ENCODE peak calls at places on chromosomes 12 and 14, in four cellular contexts. H is EL; I is iPS-NIHi11; K is stimulated activated CD4-positive, alpha-beta T cell treated with anti-CD3 and anti-CD28 coated beads, Interleukin-15, amount 100 ng/mL, for 1 hour. V is an unnamed sample.

GRCh38 chr12:4355843-4356327 is 23.6 kb downstream of the FGF23 start:
- DNase-seq in H (peak; percentile 26), K (no peak), I (peak; percentile 70), V (peak; percentile 83)

GRCh38 chr14:103288076-103288766 is 45.8 kb upstream of the EIF5 start:
- DNase-seq in H (no peak), I (no peak), K (no peak), V (no peak)

GRCh38 chr14:99274346-99275221 is 2.6 kb upstream of the BCL11B start:
- DNase-seq in I (peak; percentile 87), K (no peak), H (peak; percentile 76), V (peak; percentile 95)

GRCh38 chr14:80202888-80203562 is 8.3 kb downstream of the DIO2 start:
- DNase-seq in H (no peak), K (no peak), I (peak; percentile 60), V (peak; percentile 52)

GRCh38 chr12:49503674-49504180 is 35.1 kb upstream of the KCNH3 start:
- DNase-seq in K (no peak), H (peak; percentile 81), I (no peak), V (no peak)

GRCh38 chr12:100229036-100229635 is 28.5 kb downstream of the ACTR6 start:
- DNase-seq in K (no peak), H (peak; percentile 14), I (peak; percentile 17), V (no peak)

GRCh38 chr14:33777651-33778050 is 173.2 kb downstream of the EGLN3 start:
- DNase-seq in H (peak; percentile 83), K (no peak), I (no peak), V (no peak)

GRCh38 chr14:25090716-25091454 is 40.9 kb upstream of the STXBP6 start:
- DNase-seq in H (peak; percentile 77), I (peak; percentile 42), K (no peak), V (no peak)

GRCh38 chr12:119157528-119157927 is 21.2 kb upstream of the HSPB8 start:
- DNase-seq in K (no peak), I (no peak), H (no peak), V (no peak)

GRCh38 chr14:46885566-46885965 is 234.0 kb upstream of the RPL10L start:
- DNase-seq in I (no peak), H (no peak), K (no peak), V (no peak)

GRCh38 chr14:24965934-24966593 is 83.9 kb downstream of the STXBP6 start:
- DNase-seq in I (peak; percentile 23), H (peak; percentile 94), K (no peak), V (no peak)

V was measured in ecto neural progenitor cell.